ENCODE peak calls at places on chromosomes 12 and 14, in six cellular contexts. One of them, this sample, is unnamed.
A peak's percentile ranks its signal among the peaks of the same experiment; 100 is the strongest.

GRCh38 chr14:25032092-25032784 is 17.7 kb downstream of the STXBP6 start:
- DNase-seq in choroid plexus epithelial cell: no peak
- DNase-seq in foreskin fibroblast: no peak
- DNase-seq in psoas muscle: no peak
- DNase-seq in fibroblast of pulmonary artery: no peak
- DNase-seq in lower leg skin: no peak
- DNase-seq in this sample: no peak

GRCh38 chr14:102096569-102097188 is 9.8 kb upstream of the HSP90AA1 start:
- DNase-seq in choroid plexus epithelial cell: peak; percentile 83
- DNase-seq in foreskin fibroblast: peak; percentile 91
- DNase-seq in psoas muscle: peak; percentile 93
- DNase-seq in fibroblast of pulmonary artery: peak; percentile 85
- DNase-seq in lower leg skin: peak; percentile 96
- DNase-seq in this sample: no peak

GRCh38 chr14:106872619-106873446 is 1346.5 kb downstream of the TMEM121 start:
- DNase-seq in choroid plexus epithelial cell: no peak
- DNase-seq in foreskin fibroblast: peak; percentile 1
- DNase-seq in psoas muscle: peak; percentile 67
- DNase-seq in fibroblast of pulmonary artery: no peak
- DNase-seq in lower leg skin: peak; percentile 89
- DNase-seq in this sample: no peak

GRCh38 chr14:94058674-94059138 is 22.3 kb downstream of the DDX24 start:
- DNase-seq in choroid plexus epithelial cell: no peak
- DNase-seq in foreskin fibroblast: no peak
- DNase-seq in psoas muscle: no peak
- DNase-seq in fibroblast of pulmonary artery: no peak
- DNase-seq in lower leg skin: no peak
- DNase-seq in this sample: no peak

GRCh38 chr14:95321693-95322455 is 2.2 kb upstream of the CLMN start:
- DNase-seq in choroid plexus epithelial cell: no peak
- DNase-seq in foreskin fibroblast: no peak
- DNase-seq in psoas muscle: no peak
- DNase-seq in fibroblast of pulmonary artery: no peak
- DNase-seq in lower leg skin: no peak
- DNase-seq in this sample: no peak

GRCh38 chr14:20454359-20454644 is 310 bp downstream of the OSGEP start:
- DNase-seq in choroid plexus epithelial cell: no peak
- DNase-seq in foreskin fibroblast: peak; percentile 86
- DNase-seq in psoas muscle: no peak
- DNase-seq in fibroblast of pulmonary artery: no peak
- DNase-seq in lower leg skin: no peak
- DNase-seq in this sample: peak; percentile 92

GRCh38 chr12:6620137-6620884 is 13.1 kb upstream of the CHD4 start:
- DNase-seq in choroid plexus epithelial cell: peak; percentile 70
- DNase-seq in foreskin fibroblast: peak; percentile 76
- DNase-seq in psoas muscle: peak; percentile 64
- DNase-seq in fibroblast of pulmonary artery: peak; percentile 71
- DNase-seq in lower leg skin: no peak
- DNase-seq in this sample: no peak

GRCh38 chr12:98126637-98127335 is 388.6 kb upstream of the TMPO start:
- DNase-seq in choroid plexus epithelial cell: no peak
- DNase-seq in foreskin fibroblast: no peak
- DNase-seq in psoas muscle: no peak
- DNase-seq in fibroblast of pulmonary artery: no peak
- DNase-seq in lower leg skin: no peak
- DNase-seq in this sample: no peak

GRCh38 chr14:104641753-104642539 is 37.4 kb upstream of the TMEM179 start:
- DNase-seq in choroid plexus epithelial cell: no peak
- DNase-seq in foreskin fibroblast: no peak
- DNase-seq in psoas muscle: no peak
- DNase-seq in fibroblast of pulmonary artery: no peak
- DNase-seq in lower leg skin: no peak
- DNase-seq in this sample: no peak

GRCh38 chr14:52267501-52268190 is at the start of gene PTGDR:
- DNase-seq in choroid plexus epithelial cell: peak; percentile 15
- DNase-seq in foreskin fibroblast: peak; percentile 66
- DNase-seq in psoas muscle: peak; percentile 61
- DNase-seq in fibroblast of pulmonary artery: peak; percentile 6
- DNase-seq in lower leg skin: peak; percentile 86
- DNase-seq in this sample: no peak

GRCh38 chr12:94239332-94239731 is 91.0 kb downstream of the PLXNC1 start:
- DNase-seq in choroid plexus epithelial cell: no peak
- DNase-seq in foreskin fibroblast: no peak
- DNase-seq in psoas muscle: no peak
- DNase-seq in fibroblast of pulmonary artery: no peak
- DNase-seq in lower leg skin: no peak
- DNase-seq in this sample: no peak

GRCh38 chr12:4997939-4998338 is 45.7 kb upstream of the KCNA5 start:
- DNase-seq in choroid plexus epithelial cell: peak; percentile 61
- DNase-seq in foreskin fibroblast: peak; percentile 92
- DNase-seq in psoas muscle: peak; percentile 85
- DNase-seq in fibroblast of pulmonary artery: peak; percentile 62
- DNase-seq in lower leg skin: peak; percentile 85
- DNase-seq in this sample: no peak

GRCh38 chr12:26723379-26724308 is 109.3 kb downstream of the ITPR2 start:
- DNase-seq in choroid plexus epithelial cell: peak; percentile 89
- DNase-seq in foreskin fibroblast: peak; percentile 56
- DNase-seq in psoas muscle: no peak
- DNase-seq in fibroblast of pulmonary artery: peak; percentile 76
- DNase-seq in lower leg skin: no peak
- DNase-seq in this sample: no peak

GRCh38 chr12:76007640-76008039 is 23.9 kb downstream of the PHLDA1 start:
- DNase-seq in choroid plexus epithelial cell: no peak
- DNase-seq in foreskin fibroblast: no peak
- DNase-seq in psoas muscle: no peak
- DNase-seq in fibroblast of pulmonary artery: no peak
- DNase-seq in lower leg skin: no peak
- DNase-seq in this sample: no peak

GRCh38 chr12:75998292-75999063 is 33.1 kb downstream of the PHLDA1 start:
- DNase-seq in choroid plexus epithelial cell: no peak
- DNase-seq in foreskin fibroblast: peak; percentile 37
- DNase-seq in psoas muscle: no peak
- DNase-seq in fibroblast of pulmonary artery: peak; percentile 36
- DNase-seq in lower leg skin: no peak
- DNase-seq in this sample: no peak

GRCh38 chr12:76002598-76003262 is 28.8 kb downstream of the PHLDA1 start:
- DNase-seq in choroid plexus epithelial cell: no peak
- DNase-seq in foreskin fibroblast: peak; percentile 35
- DNase-seq in psoas muscle: no peak
- DNase-seq in fibroblast of pulmonary artery: no peak
- DNase-seq in lower leg skin: no peak
- DNase-seq in this sample: no peak

GRCh38 chr12:76006028-76006916 is 25.3 kb downstream of the PHLDA1 start:
- DNase-seq in choroid plexus epithelial cell: no peak
- DNase-seq in foreskin fibroblast: no peak
- DNase-seq in psoas muscle: no peak
- DNase-seq in fibroblast of pulmonary artery: no peak
- DNase-seq in lower leg skin: no peak
- DNase-seq in this sample: no peak

GRCh38 chr12:76003263-76003640 is 28.3 kb downstream of the PHLDA1 start:
- DNase-seq in choroid plexus epithelial cell: no peak
- DNase-seq in foreskin fibroblast: no peak
- DNase-seq in psoas muscle: no peak
- DNase-seq in fibroblast of pulmonary artery: no peak
- DNase-seq in lower leg skin: no peak
- DNase-seq in this sample: no peak
- TF ChIP-seq CTCF in choroid plexus epithelial cell: no peak
- TF ChIP-seq CTCF in foreskin fibroblast: no peak
- TF ChIP-seq CTCF in psoas muscle: no peak
- TF ChIP-seq CTCF in fibroblast of pulmonary artery: no peak
- TF ChIP-seq CTCF in lower leg skin: no peak
- TF ChIP-seq CTCF in this sample: no peak

GRCh38 chr14:48723841-48724495 is 862.2 kb downstream of the RPS29 start:
- DNase-seq in choroid plexus epithelial cell: no peak
- DNase-seq in foreskin fibroblast: no peak
- DNase-seq in psoas muscle: no peak
- DNase-seq in fibroblast of pulmonary artery: no peak
- DNase-seq in lower leg skin: no peak
- DNase-seq in this sample: no peak

GRCh38 chr14:48726080-48726642 is 860.0 kb downstream of the RPS29 start:
- DNase-seq in choroid plexus epithelial cell: peak; percentile 1
- DNase-seq in foreskin fibroblast: no peak
- DNase-seq in psoas muscle: no peak
- DNase-seq in fibroblast of pulmonary artery: peak; percentile 23
- DNase-seq in lower leg skin: no peak
- DNase-seq in this sample: no peak

DNA sequence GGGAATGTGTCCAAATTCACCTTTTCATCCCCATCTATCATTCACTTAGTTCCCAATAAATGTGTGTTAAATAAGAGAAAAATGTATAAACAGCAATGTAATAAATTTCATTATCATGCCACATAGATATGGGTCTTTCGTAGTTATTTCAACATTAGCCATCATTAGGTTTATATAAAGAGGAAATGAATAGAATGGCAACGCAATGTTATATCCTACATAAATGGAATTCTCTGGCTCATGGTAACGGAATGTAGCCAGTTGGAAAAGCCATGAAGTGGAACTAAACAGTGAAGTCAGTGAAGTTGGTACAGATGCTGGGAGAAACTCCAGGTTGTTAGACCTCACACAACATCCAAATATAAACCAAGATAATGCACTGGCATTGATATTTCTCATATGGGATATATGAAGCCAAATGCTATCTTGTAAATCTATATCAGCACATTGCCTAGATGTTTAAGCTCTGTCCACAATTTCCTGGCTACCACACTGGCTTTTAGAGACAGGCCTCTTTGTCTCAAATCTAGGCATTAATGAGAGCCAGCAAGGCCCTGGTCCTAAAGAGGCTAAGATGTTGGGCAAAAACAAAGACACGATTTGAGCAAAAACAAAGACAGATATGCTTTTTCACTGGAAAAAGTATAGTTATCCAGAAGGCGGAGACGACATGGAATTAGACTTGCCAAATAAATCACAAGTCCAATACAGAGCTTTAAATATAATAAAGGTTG is 861.0 kb downstream of the RPS29 start:
- DNase-seq in choroid plexus epithelial cell: peak; percentile 1
- DNase-seq in foreskin fibroblast: no peak
- DNase-seq in psoas muscle: no peak
- DNase-seq in fibroblast of pulmonary artery: peak; percentile 14
- DNase-seq in lower leg skin: no peak
- DNase-seq in this sample: no peak
- H3K4me3 ChIP-seq in choroid plexus epithelial cell: no peak overlapping the region
- H3K4me3 ChIP-seq in foreskin fibroblast: no peak overlapping the region
- H3K4me3 ChIP-seq in psoas muscle: no peak overlapping the region
- H3K4me3 ChIP-seq in fibroblast of pulmonary artery: no peak overlapping the region
- H3K4me3 ChIP-seq in lower leg skin: no peak overlapping the region
- H3K4me3 ChIP-seq in this sample: no peak overlapping the region

DNA sequence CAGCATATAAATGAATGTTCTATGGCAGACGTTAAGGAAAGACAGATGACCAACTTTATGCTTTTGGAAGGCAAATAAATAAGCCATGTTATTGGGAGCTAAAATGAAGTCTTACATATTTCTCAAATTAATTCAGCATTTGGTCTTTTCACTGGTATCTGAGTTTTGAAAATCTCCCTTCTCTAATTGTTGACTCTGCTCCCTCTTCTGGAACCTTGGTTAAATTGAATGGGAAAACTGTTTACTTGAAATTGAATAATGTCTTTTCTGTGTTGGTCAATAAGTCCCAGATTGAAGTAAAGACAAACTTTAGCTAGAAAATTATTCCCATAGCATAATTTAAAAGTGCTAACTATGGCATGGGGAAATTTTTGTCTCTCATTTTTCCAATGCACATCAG is 38.7 kb downstream of the LGR5 start:
- DNase-seq in choroid plexus epithelial cell: no peak
- DNase-seq in foreskin fibroblast: peak; percentile 24
- DNase-seq in psoas muscle: no peak
- DNase-seq in fibroblast of pulmonary artery: no peak
- DNase-seq in lower leg skin: no peak
- DNase-seq in this sample: no peak
- TF ChIP-seq CTCF in choroid plexus epithelial cell: no peak
- TF ChIP-seq CTCF in foreskin fibroblast: no peak
- TF ChIP-seq CTCF in psoas muscle: no peak
- TF ChIP-seq CTCF in fibroblast of pulmonary artery: no peak
- TF ChIP-seq CTCF in lower leg skin: no peak
- TF ChIP-seq CTCF in this sample: no peak

DNA sequence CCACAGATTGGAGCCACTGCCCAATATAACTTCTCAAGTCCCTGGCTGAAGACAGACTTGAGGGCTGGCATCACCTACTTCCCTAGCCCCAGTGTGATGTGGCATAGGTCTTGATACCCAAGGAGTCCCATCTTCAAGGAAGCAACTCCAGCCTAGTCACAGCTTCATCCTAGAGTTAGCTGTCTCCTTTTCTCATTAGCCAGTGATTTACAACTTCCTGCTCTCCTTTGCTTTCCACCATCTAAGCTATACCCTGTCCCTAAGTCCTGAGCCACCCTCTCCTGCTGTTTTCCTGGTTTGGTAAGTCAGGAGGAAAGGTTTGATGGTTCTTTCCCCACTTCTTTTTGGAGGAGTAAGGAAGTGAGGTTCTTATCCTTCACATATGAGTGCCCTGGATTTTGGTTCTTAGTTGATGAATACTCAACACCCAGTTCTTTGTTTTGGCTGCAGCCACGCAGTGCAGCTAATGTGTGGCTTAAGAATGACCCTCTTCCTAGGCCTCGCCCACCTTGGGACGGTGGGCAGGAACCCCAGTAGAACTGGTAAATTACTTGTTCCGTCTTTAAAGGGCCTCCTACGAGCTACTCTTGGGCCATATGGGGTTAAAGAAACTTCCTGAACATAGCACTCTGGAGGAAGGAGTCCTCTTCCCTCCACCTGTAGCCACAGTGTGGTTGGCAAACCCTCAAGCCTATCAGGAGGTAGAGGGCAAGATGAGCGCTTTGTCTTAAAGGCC is 3.9 kb upstream of the GPX2 start:
- DNase-seq in choroid plexus epithelial cell: no peak
- DNase-seq in foreskin fibroblast: no peak
- DNase-seq in psoas muscle: no peak
- DNase-seq in fibroblast of pulmonary artery: no peak
- DNase-seq in lower leg skin: peak; percentile 53
- DNase-seq in this sample: no peak
- H3K4me3 ChIP-seq in choroid plexus epithelial cell: no peak overlapping the region
- H3K4me3 ChIP-seq in foreskin fibroblast: no peak overlapping the region
- H3K4me3 ChIP-seq in psoas muscle: no peak overlapping the region
- H3K4me3 ChIP-seq in fibroblast of pulmonary artery: no peak overlapping the region
- H3K4me3 ChIP-seq in lower leg skin: no peak overlapping the region
- H3K4me3 ChIP-seq in this sample: no peak overlapping the region

GRCh38 chr12:33876618-33877017 is 145.7 kb upstream of the ALG10 start:
- DNase-seq in choroid plexus epithelial cell: no peak
- DNase-seq in foreskin fibroblast: no peak
- DNase-seq in psoas muscle: no peak
- DNase-seq in fibroblast of pulmonary artery: no peak
- DNase-seq in lower leg skin: no peak
- DNase-seq in this sample: no peak
- TF ChIP-seq CTCF in choroid plexus epithelial cell: no peak
- TF ChIP-seq CTCF in foreskin fibroblast: no peak
- TF ChIP-seq CTCF in psoas muscle: no peak
- TF ChIP-seq CTCF in fibroblast of pulmonary artery: no peak
- TF ChIP-seq CTCF in lower leg skin: no peak
- TF ChIP-seq CTCF in this sample: no peak

This sample was measured in vagina.